ENCODE peak calls at places on chromosomes 11 and 22, in seven cellular contexts. K is heart right ventricle, S is ovary, X is AG04450, J is endodermal cell, T is adrenal gland, L is body of pancreas. F is an unnamed sample.

GRCh38 chr11:14520902-14521151 is 641 bp upstream of the PSMA1 start:
- DNase-seq in K (no peak), S (no peak), X (no peak), J (no peak), T (no peak), L (no peak), F (no peak)

GRCh38 chr22:23068096-23068831 is 2.1 kb upstream of the GNAZ start:
- DNase-seq in K (peak; percentile 18), S (peak; percentile 29), X (no peak), J (peak; percentile 42), T (peak; percentile 25), L (no peak), F (no peak)

GRCh38 chr11:120235024-120235628 is 4.8 kb upstream of the POU2F3 start:
- DNase-seq in K (peak; percentile 65), S (no peak), X (no peak), J (peak; percentile 97), T (peak; percentile 57), L (peak; percentile 86), F (no peak)

GRCh38 chr11:75800728-75801361 is 14.2 kb upstream of the UVRAG start:
- DNase-seq in K (no peak), S (no peak), X (no peak), J (no peak), T (no peak), L (no peak), F (no peak)

GRCh38 chr22:36772451-36772850 is 3.5 kb downstream of the IFT27 start:
- DNase-seq in K (no peak), S (no peak), X (no peak), J (peak; percentile 16), T (no peak), L (no peak), F (no peak)

GRCh38 chr22:24554316-24555159 is at the start of gene GUCD1:
- DNase-seq in K (no peak), S (no peak), X (no peak), J (peak; percentile 68), T (peak; percentile 40), L (peak; percentile 42), F (no peak)

GRCh38 chr11:132005874-132006273 is 635.5 kb downstream of the NTM start:
- DNase-seq in K (no peak), S (no peak), X (no peak), J (no peak), T (no peak), L (no peak), F (no peak)

GRCh38 chr11:1573077-1573846 is 1.2 kb upstream of the DUSP8 start:
- DNase-seq in K (no peak), S (no peak), X (no peak), J (peak; percentile 74), T (peak; percentile 42), L (peak; percentile 74), F (no peak)

GRCh38 chr22:36374603-36375024 is 13.2 kb downstream of the MYH9 start:
- DNase-seq in K (no peak), S (no peak), X (no peak), J (peak; percentile 55), T (no peak), L (no peak), F (no peak)

GRCh38 chr11:33257897-33258630 is 883 bp downstream of the HIPK3 start:
- DNase-seq in K (peak; percentile 92), S (peak; percentile 95), X (peak; percentile 60), J (peak; percentile 89), T (peak; percentile 88), L (peak; percentile 84), F (peak; percentile 84)
- TF ChIP-seq CTCF in K (peak; percentile 52), S (no peak), X (peak; percentile 7), J (peak; percentile 53), T (peak; percentile 46), L (peak; percentile 45), F (peak; percentile 11)

GRCh38 chr11:25733777-25734176 is 598.2 kb upstream of the ANO3 start:
- DNase-seq in K (no peak), S (no peak), X (no peak), J (no peak), T (no peak), L (no peak), F (no peak)
- TF ChIP-seq CTCF in K (peak; percentile 21), S (no peak), X (peak; percentile 11), J (peak; percentile 60), T (no peak), L (peak; percentile 22), F (peak; percentile 11)

GRCh38 chr11:58957922-58958321 is 18.6 kb downstream of the GLYATL1 start:
- DNase-seq in K (no peak), S (no peak), X (no peak), J (no peak), T (no peak), L (no peak), F (no peak)

GRCh38 chr11:58958500-58958899 is 19.2 kb downstream of the GLYATL1 start:
- DNase-seq in K (no peak), S (no peak), X (no peak), J (peak; percentile 75), T (peak; percentile 25), L (peak; percentile 69), F (no peak)

GRCh38 chr11:58968251-58968711 is 29.0 kb downstream of the GLYATL1 start:
- DNase-seq in K (no peak), S (no peak), X (no peak), J (peak; percentile 61), T (no peak), L (peak; percentile 48), F (no peak)

GRCh38 chr11:58965246-58965985 is 26.1 kb downstream of the GLYATL1 start:
- DNase-seq in K (no peak), S (no peak), X (no peak), J (no peak), T (no peak), L (no peak), F (no peak)

DNA sequence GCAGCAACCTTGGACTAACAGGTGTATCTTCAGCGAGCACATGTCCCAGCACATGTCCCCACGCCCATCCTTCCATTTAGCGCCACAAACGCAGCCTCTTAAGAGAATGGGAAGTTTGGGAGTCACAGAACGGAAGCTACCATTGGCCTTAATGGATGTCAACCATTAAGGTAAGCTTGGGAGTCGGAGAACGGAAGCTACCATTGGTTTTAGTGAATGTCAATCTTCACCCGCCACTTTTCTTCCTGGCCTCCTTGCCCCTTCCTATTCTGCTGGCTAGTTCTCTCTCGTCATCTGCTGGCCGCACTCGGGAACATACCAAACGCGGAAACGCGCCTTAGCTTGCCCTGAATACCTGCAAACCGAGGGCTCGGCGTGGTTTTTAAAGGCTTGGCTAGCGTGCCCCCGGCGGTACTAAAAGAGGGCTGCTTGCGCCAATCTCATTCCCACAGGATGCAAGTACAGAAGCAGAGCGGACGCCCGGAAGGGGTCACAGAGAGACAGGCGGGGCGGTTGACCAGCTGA is 24.3 kb downstream of the GLYATL1 start:
- DNase-seq in K (no peak), S (no peak), X (peak; percentile 27), J (peak; percentile 93), T (no peak), L (peak; percentile 65), F (no peak)
- TF ChIP-seq CTCF in K (no peak), S (no peak), X (peak; percentile 45), J (peak; percentile 65), T (no peak), L (peak; percentile 46), F (peak; percentile 39)

GRCh38 chr11:102664001-102664752 is 39.0 kb upstream of the MMP20 start:
- DNase-seq in K (no peak), S (no peak), X (no peak), J (peak; percentile 78), T (no peak), L (no peak), F (no peak)
- TF ChIP-seq CTCF in K (no peak), S (no peak), X (peak; percentile 36), J (peak; percentile 74), T (no peak), L (no peak), F (peak; percentile 20)

DNA sequence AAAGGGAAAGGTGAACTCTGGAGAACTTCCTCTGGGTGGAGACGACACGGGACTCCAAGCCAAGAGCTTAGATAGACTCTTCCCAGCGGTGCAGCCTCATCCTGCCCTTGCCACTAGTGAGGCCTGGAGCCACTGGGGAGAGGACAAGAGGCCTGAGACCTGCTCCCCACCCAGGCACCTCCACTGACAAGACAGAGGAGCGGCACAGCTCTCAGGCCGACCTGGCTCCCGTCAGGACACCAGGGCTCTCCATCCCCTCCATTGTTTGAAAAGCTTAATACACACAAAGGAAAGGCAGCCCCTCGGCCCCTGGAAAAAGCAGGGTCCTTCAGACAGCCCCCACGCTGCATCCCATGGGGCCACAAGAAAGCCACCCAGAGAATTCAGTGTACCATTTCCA is 29.6 kb downstream of the POLDIP3 start:
- DNase-seq in K (no peak), S (no peak), X (no peak), J (no peak), T (no peak), L (no peak), F (no peak)
- TF ChIP-seq CTCF in K (no peak), S (no peak), X (no peak), J (no peak), T (no peak), L (no peak), F (no peak)

DNA sequence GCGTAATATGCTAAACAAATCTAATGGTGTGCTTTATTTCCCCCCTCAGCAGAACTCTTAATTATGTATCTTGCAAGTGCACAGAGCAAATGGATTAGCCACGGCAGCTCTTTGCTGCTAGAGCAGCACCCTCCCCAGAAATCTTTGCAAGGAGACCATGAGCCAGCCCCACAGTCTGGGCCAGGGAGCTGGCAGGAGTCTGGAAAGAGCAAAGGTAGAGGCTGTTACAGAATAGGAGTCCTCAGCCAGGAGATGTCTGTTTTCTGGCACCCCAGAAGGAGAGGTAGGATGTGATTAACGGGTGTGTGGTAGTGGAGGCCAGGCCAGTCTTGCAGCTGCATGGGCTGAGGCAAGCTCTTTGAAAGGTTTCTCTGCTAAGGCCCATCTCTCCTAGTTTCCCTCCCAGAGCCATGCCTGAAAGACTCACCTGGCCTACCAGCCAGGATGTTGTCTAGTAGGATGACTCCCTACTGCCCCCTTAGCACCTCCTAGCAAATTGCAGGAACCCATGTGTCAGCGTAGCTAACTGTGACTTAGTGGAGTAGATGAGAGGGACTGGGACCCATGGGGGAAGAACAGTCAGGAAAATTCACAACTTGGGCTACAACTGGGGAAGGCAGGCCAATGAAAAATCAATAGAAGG is 557.2 kb downstream of the BUD13 start:
- DNase-seq in K (no peak), S (no peak), X (no peak), J (peak; percentile 87), T (no peak), L (no peak), F (no peak)
- TF ChIP-seq CTCF in K (no peak), S (no peak), X (no peak), J (peak; percentile 84), T (no peak), L (peak; percentile 7), F (no peak)

DNA sequence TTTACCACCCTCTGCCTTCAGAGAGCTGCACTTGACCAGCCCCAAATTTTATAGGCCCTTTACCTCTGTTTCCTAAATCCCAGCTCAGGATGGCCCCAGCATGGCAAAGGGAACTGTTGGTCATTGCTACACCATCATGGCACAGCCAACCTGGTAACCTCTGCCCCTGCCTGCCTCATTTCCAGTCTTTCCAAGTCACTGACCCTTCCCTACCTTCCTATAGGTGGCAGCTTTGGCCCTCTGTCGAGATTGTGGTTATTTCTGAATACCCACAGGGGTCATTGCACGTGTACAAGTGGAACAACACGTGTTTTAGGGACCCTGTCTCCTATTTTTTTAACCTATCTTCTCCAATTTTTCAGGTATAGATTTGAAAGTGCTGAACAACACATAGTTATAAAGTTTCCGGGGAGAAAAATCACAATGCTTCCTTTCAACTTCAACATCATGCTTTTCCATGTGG is 2.8 kb downstream of the GALNT18 start:
- DNase-seq in K (no peak), S (no peak), X (no peak), J (peak; percentile 63), T (no peak), L (no peak), F (no peak)
- TF ChIP-seq CTCF in K (peak; percentile 40), S (no peak), X (no peak), J (peak; percentile 70), T (no peak), L (no peak), F (no peak)